ENCODE peak calls at places on chromosomes 1 and 21, in ten cellular contexts. G, V, P, N, B, F, Z, O, C and Q are unnamed samples.

GRCh38 chr1:29459551-29459945 is 223.2 kb downstream of the PTPRU start:
- DNase-seq in Z (no peak), C (no peak), F (no peak), B (no peak), G (no peak), V (no peak), P (no peak), O (no peak), N (no peak), Q (peak)

GRCh38 chr1:242146640-242147039 is 147.7 kb upstream of the MAP1LC3C start:
- DNase-seq in B (no peak), Z (no peak), P (no peak), G (no peak), O (no peak), V (peak), F (no peak), N (no peak), C (peak), Q (no peak)

GRCh38 chr1:38063616-38064015 is 17.0 kb upstream of the POU3F1 start:
- DNase-seq in V (peak), B (no peak), F (no peak), N (no peak), C (no peak), O (no peak), G (no peak), Z (no peak), P (no peak), Q (no peak)

GRCh38 chr1:6899621-6900020 is 114.4 kb downstream of the CAMTA1 start:
- DNase-seq in P (no peak), B (no peak), Z (no peak), G (no peak), F (no peak), V (no peak), C (no peak), N (no peak), O (no peak), Q (no peak)

GRCh38 chr1:63122051-63122450 is 200.3 kb upstream of the FOXD3 start:
- DNase-seq in V (no peak), B (peak), O (no peak), Z (no peak), P (no peak), C (no peak), G (no peak), N (no peak), F (peak), Q (no peak)

GRCh38 chr1:39107891-39108290 is 81.7 kb downstream of the NDUFS5 start:
- DNase-seq in G (no peak), N (no peak), O (no peak), P (no peak), C (no peak), V (no peak), Z (no peak), F (peak), B (no peak), Q (no peak)

GRCh38 chr21:34126269-34126668 is 52.9 kb downstream of the MRPS6 start:
- DNase-seq in P (no peak), G (no peak), O (no peak), B (no peak), C (no peak), Z (peak), F (no peak), N (no peak), V (peak), Q (no peak)

GRCh38 chr1:67889940-67890567 is 56.8 kb upstream of the GNG12 start:
- DNase-seq in B (no peak), V (no peak), F (peak), C (peak), Z (no peak), O (no peak), G (no peak), P (peak), N (no peak), Q (no peak)

GRCh38 chr1:160006312-160006940 is 25.4 kb downstream of the PIGM start:
- DNase-seq in G (peak), P (peak), Z (peak), C (peak), O (no peak), F (peak), N (peak), B (peak), V (peak), Q (peak)

GRCh38 chr1:60963167-60963909 is 119.0 kb upstream of the NFIA start:
- DNase-seq in N (no peak), F (peak), P (no peak), O (no peak), C (no peak), V (no peak), G (no peak), Z (no peak), B (no peak), Q (no peak)

GRCh38 chr1:19846338-19846737 is 31.3 kb upstream of the RNF186 start:
- DNase-seq in N (no peak), V (no peak), O (no peak), P (no peak), B (no peak), Z (no peak), C (no peak), G (peak), F (no peak), Q (no peak)

GRCh38 chr1:88763649-88764406 is 79.8 kb downstream of the PKN2 start:
- DNase-seq in B (no peak), N (no peak), O (no peak), Z (no peak), V (no peak), F (no peak), G (no peak), C (no peak), P (peak), Q (no peak)

GRCh38 chr1:22118291-22118992 is 24.5 kb downstream of the WNT4 start:
- DNase-seq in O (no peak), C (no peak), G (no peak), P (no peak), N (no peak), V (no peak), F (no peak), B (no peak), Z (peak), Q (peak)

GRCh38 chr1:119818181-119818580 is 6.9 kb upstream of the REG4 start:
- DNase-seq in O (no peak), N (no peak), F (no peak), B (no peak), V (no peak), C (no peak), P (no peak), G (no peak), Z (no peak), Q (no peak)

GRCh38 chr1:9345922-9346321 is 53.2 kb downstream of the SPSB1 start:
- DNase-seq in N (no peak), O (no peak), B (peak), V (no peak), P (no peak), F (no peak), C (no peak), Z (no peak), G (no peak), Q (no peak)

GRCh38 chr21:42248783-42249597 is 30.1 kb downstream of the ABCG1 start:
- DNase-seq in G (no peak), C (no peak), O (no peak), P (no peak), N (no peak), F (no peak), B (no peak), V (no peak), Z (no peak), Q (peak)

GRCh38 chr1:163085041-163085903 is 16.1 kb downstream of the RGS4 start:
- DNase-seq in F (peak), P (no peak), B (no peak), C (no peak), N (no peak), G (no peak), O (no peak), Z (no peak), V (no peak), Q (no peak)

GRCh38 chr1:28577738-28578536 is 14.1 kb upstream of the RAB42 start:
- DNase-seq in C (peak), O (no peak), Z (no peak), P (no peak), G (no peak), V (no peak), F (no peak), B (no peak), N (no peak), Q (no peak)

GRCh38 chr1:29991025-29991424 is 732.4 kb downstream of the MATN1 start:
- DNase-seq in F (no peak), Z (no peak), G (peak), V (peak), N (no peak), C (no peak), B (peak), O (no peak), P (no peak), Q (peak)

GRCh38 chr1:2001773-2002411 is 1.7 kb downstream of the CFAP74 start:
- DNase-seq in B (no peak), N (peak), C (no peak), P (peak), Z (no peak), O (no peak), G (no peak), F (no peak), V (no peak), Q (no peak)

GRCh38 chr1:119556423-119556822 is 49.4 kb downstream of the HSD3B1 start:
- DNase-seq in N (no peak), B (no peak), O (no peak), P (no peak), F (no peak), Z (no peak), C (peak), V (no peak), G (no peak), Q (no peak)

GRCh38 chr1:196723325-196724185 is 51.1 kb upstream of the CFHR3 start:
- DNase-seq in O (peak), N (peak), V (peak), G (peak), B (peak), P (peak), Z (no peak), C (peak), F (no peak), Q (no peak)

GRCh38 chr1:174785506-174785905 is 214.2 kb upstream of the CACYBP start:
- DNase-seq in N (no peak), G (no peak), O (no peak), Z (no peak), V (no peak), C (no peak), P (no peak), F (no peak), B (no peak), Q (no peak)
- H3K4me3 ChIP-seq in N (peak), G (no peak), O (no peak), Z (no peak), V (no peak), C (no peak), P (no peak), F (no peak), B (no peak), Q (no peak)

GRCh38 chr1:51790385-51790784 is 88.1 kb downstream of the NRDC start:
- DNase-seq in N (no peak), Z (no peak), V (no peak), G (no peak), P (no peak), B (no peak), O (no peak), F (no peak), C (no peak), Q (no peak)

GRCh38 chr1:51792864-51793263 is 85.7 kb downstream of the NRDC start:
- DNase-seq in C (no peak), B (no peak), G (no peak), Z (no peak), N (no peak), F (peak), P (no peak), O (no peak), V (no peak), Q (no peak)

GRCh38 chr1:51791888-51792287 is 86.6 kb downstream of the NRDC start:
- DNase-seq in Z (no peak), C (no peak), G (no peak), O (no peak), B (no peak), V (no peak), F (no peak), N (no peak), P (no peak), Q (no peak)

GRCh38 chr1:51794868-51795267 is 83.7 kb downstream of the NRDC start:
- DNase-seq in Z (no peak), P (no peak), O (no peak), B (no peak), N (no peak), V (no peak), F (no peak), G (no peak), C (no peak), Q (no peak)

DNA sequence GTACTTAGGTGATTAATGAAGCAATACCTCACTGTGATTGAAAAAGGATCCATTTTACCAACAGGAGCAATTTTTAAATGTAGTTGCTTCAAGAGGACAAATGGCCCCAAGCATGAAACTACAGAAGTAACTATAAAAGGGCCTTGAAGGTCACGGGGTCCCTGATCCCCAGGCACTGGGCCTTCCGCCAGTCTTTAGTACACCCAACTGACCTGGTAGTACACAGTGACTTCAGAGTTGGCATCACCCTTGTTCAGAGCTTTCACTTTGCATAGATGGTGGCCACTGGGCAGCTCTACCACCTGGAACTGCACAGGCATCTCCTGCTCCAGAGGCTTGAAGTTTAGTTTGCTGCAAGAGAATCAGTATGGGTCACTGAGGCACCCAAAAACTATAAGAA is 84.3 kb downstream of the NRDC start:
- DNase-seq in G (no peak), V (no peak), F (no peak), C (no peak), B (no peak), N (no peak), P (no peak), Z (no peak), O (no peak), Q (no peak)
- H3K27ac ChIP-seq in G (no peak), V (no peak), F (no peak), C (no peak), B (no peak), N (peak), P (no peak), Z (no peak), O (no peak), Q (no peak)

GRCh38 chr1:27428316-27429028 is 36.0 kb downstream of the GPR3 start:
- DNase-seq in F (peak), B (peak), O (no peak), V (peak), N (no peak), P (no peak), G (no peak), Z (peak), C (peak), Q (no peak)

GRCh38 chr1:27427329-27427728 is 34.9 kb downstream of the GPR3 start:
- DNase-seq in F (no peak), C (no peak), N (no peak), Z (no peak), B (no peak), O (no peak), V (no peak), G (no peak), P (no peak), Q (no peak)

GRCh38 chr1:27427836-27428315 is 35.5 kb downstream of the GPR3 start:
- DNase-seq in Z (no peak), P (no peak), C (no peak), N (no peak), F (no peak), O (no peak), V (no peak), B (no peak), G (no peak), Q (no peak)

GRCh38 chr1:27429029-27429425 is 36.6 kb downstream of the GPR3 start:
- DNase-seq in V (no peak), N (no peak), O (no peak), C (no peak), G (no peak), B (no peak), F (no peak), P (no peak), Z (no peak), Q (no peak)

DNA sequence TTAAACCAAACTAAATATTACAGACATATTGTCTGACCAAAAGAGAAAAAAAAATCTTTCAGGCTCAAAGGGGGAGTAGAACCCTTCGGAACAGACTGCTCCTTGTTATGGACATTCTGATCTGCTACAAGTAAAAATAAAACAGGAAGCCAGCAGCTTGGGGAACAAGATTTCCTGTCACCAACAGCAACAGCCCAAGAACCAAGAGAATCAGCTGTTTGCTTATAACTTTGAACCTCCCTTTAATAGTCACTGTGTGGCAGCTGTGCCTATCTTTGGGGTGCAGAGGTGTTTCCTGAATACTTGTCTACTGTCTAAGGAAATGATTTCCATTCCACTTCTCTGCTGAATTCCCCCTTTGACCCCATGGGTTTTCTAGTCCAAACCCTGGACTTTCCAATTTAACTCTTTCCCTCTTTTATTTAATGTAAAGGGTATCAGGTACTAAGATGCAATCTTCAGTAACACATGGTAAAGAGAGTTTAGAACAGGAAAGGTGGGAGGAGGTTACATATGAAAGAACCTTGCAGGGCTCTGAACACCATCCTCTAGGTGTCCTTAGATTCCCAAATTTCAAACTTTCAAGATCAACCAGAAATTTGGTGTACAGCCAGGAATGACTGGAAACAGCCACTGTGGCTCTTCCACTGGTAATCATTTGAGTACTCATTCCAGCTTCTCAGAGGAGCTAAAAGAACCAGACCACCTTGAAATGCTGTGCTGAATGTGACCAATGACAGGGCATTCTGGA is 38.7 kb downstream of the GPR3 start:
- DNase-seq in B (no peak), N (no peak), V (no peak), C (peak), P (no peak), G (no peak), O (no peak), F (peak), Z (no peak), Q (no peak)
- TF ChIP-seq POLR2AphosphoS5 in B (no peak), N (peak), V (no peak), C (no peak), P (no peak), G (peak), O (no peak), F (peak), Z (peak), Q (no peak)

DNA sequence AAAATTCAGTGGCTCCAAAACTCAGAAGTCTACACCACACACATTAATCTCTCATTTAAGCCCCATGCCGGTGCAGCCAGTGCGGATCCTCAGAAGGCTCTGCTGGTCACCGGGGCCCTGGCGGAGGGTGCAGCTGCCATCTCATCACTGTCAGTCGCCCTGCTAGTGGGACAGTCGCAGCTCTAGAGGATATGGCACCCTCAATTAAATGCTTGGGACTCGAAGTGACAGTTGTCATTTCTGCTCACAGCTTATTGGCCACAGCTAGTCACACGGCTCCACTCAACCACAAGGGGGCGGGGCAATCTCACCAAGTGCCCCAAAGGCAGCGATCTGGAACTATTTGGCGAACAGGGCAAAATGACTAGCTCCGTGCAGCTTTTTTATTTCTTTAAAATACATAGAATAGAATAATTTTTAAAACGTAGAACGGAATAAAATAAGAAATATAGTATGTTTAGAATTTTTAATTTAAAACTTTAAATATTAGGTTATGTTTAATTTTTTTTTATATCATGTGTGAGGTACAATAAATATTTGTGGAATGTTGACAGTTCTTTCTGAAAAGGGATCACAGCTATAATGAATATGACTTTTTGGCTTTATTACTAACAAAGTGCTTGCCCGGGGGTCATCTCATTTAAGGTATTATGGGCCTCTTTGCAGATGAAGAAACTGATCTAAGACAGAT is 8.0 kb upstream of the MAN1C1 start:
- DNase-seq in G (peak), F (peak), Z (peak), O (peak), P (peak), V (peak), N (peak), C (no peak), B (peak), Q (peak)
- H3K4me3 ChIP-seq in G (no peak), F (no peak), Z (no peak), O (peak), P (peak), V (no peak), N (no peak), C (peak), B (peak), Q (peak)

DNA sequence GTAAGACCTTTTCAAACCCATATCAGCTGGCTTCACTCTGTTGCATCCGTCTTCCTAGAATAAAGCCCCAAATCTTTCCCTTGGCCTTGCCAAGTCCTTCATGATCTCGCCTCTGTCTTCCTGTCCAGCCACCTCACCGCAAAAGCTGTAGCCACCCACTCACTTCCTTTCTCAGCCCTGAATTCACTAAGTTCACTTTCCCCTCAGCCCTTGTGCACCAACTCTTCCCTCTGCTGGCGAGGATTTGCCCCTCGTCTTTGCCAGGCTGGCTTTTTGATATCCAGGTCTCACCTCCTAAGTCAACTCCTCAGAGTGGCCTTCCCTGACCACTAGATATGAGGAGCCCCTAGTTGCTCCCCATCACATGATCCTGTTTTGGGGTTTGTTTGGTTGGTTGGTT is 3.9 kb upstream of the COL16A1 start:
- DNase-seq in C (no peak), Z (no peak), O (no peak), P (no peak), F (peak), N (no peak), B (no peak), G (no peak), V (peak), Q (no peak)
- H3K27ac ChIP-seq in C (no peak), Z (no peak), O (no peak), P (no peak), F (no peak), N (no peak), B (no peak), G (no peak), V (no peak), Q (no peak)

GRCh38 chr1:201499795-201500669 is 6.9 kb downstream of the CSRP1 start:
- DNase-seq in N (no peak), C (no peak), Z (no peak), G (no peak), B (no peak), P (no peak), F (no peak), O (no peak), V (no peak), Q (no peak)
- TF ChIP-seq POLR2AphosphoS5 in N (no peak), C (no peak), Z (no peak), G (peak), B (no peak), P (no peak), F (no peak), O (no peak), V (no peak), Q (no peak)

GRCh38 chr1:215631489-215631888 is 64.4 kb downstream of the KCTD3 start:
- DNase-seq in B (no peak), V (no peak), Z (no peak), O (no peak), C (no peak), P (no peak), N (no peak), G (no peak), F (no peak), Q (no peak)

GRCh38 chr1:215623162-215623561 is 56.1 kb downstream of the KCTD3 start:
- DNase-seq in Z (no peak), C (no peak), B (no peak), P (no peak), G (no peak), N (no peak), O (no peak), F (no peak), V (no peak), Q (no peak)

GRCh38 chr1:215631040-215631439 is 63.9 kb downstream of the KCTD3 start:
- DNase-seq in N (no peak), P (no peak), O (no peak), F (no peak), Z (no peak), B (no peak), G (no peak), C (no peak), V (no peak), Q (no peak)

GRCh38 chr1:215625949-215626348 is 58.8 kb downstream of the KCTD3 start:
- DNase-seq in B (no peak), Z (no peak), O (no peak), N (no peak), F (no peak), G (no peak), C (no peak), P (no peak), V (no peak), Q (no peak)
- H3K4me3 ChIP-seq in B (no peak), Z (no peak), O (no peak), N (no peak), F (no peak), G (no peak), C (no peak), P (no peak), V (no peak), Q (no peak)

GRCh38 chr1:3379934-3380333 is 74.5 kb upstream of the ARHGEF16 start:
- DNase-seq in V (no peak), P (no peak), N (no peak), Z (no peak), C (no peak), G (no peak), B (no peak), F (no peak), O (no peak), Q (no peak)
- H3K27ac ChIP-seq in V (no peak), P (no peak), N (no peak), Z (no peak), C (no peak), G (no peak), B (no peak), F (no peak), O (no peak), Q (no peak)